ENCODE peak calls at places on chromosomes 13 and 19, in four cellular contexts. V is ACHN, B is right atrium auricular region, Y is IMR-90. P is an unnamed sample.

GRCh38 chr19:19205416-19206410 is 2.5 kb upstream of the NR2C2AP start:
- DNase-seq in B (no peak), V (no peak), Y (no peak), P (no peak)

GRCh38 chr19:49591731-49592485 is 926 bp downstream of the PRR12 start:
- DNase-seq in B (no peak), Y (peak; percentile 26), V (peak; percentile 55), P (no peak)

GRCh38 chr19:16542894-16543498 is 759 bp upstream of the CHERP start:
- DNase-seq in B (no peak), V (peak; percentile 16), Y (no peak), P (no peak)

GRCh38 chr19:45396389-45397260 is 8.2 kb downstream of the PPP1R13L start:
- DNase-seq in V (no peak), Y (no peak), B (no peak), P (no peak)

GRCh38 chr19:3586124-3586626 is 897 bp downstream of the GIPC3 start:
- DNase-seq in V (no peak), B (no peak), Y (no peak), P (no peak)

GRCh38 chr19:1364070-1364719 is 19.5 kb upstream of the NDUFS7 start:
- DNase-seq in V (no peak), Y (peak; percentile 20), B (no peak), P (no peak)

GRCh38 chr13:100269837-100270236 is 180.9 kb downstream of the PCCA start:
- DNase-seq in V (no peak), Y (peak; percentile 82), B (peak; percentile 83), P (no peak)

GRCh38 chr19:41298327-41298964 is 11.5 kb upstream of the CCDC97 start:
- DNase-seq in V (peak; percentile 24), Y (peak; percentile 82), B (peak; percentile 90), P (no peak)

GRCh38 chr13:114034481-114034891 is 60.6 kb upstream of the C13orf46 start:
- DNase-seq in Y (peak; percentile 80), B (no peak), V (no peak), P (no peak)

GRCh38 chr13:98875146-98875729 is 102.6 kb downstream of the DOCK9 start:
- DNase-seq in V (no peak), Y (no peak), B (no peak), P (peak; percentile 64)

GRCh38 chr13:36476661-36477060 is 44.4 kb downstream of the CCNA1 start:
- DNase-seq in Y (no peak), B (no peak), V (no peak), P (no peak)

GRCh38 chr13:113970810-113971470 is 2.9 kb downstream of the C13orf46 start:
- DNase-seq in B (no peak), Y (peak; percentile 23), V (peak; percentile 20), P (no peak)

GRCh38 chr13:79385694-79386093 is 20.4 kb downstream of the RBM26 start:
- DNase-seq in B (no peak), V (peak; percentile 28), Y (no peak), P (no peak)

GRCh38 chr13:98416408-98416807 is 160.5 kb downstream of the STK24 start:
- DNase-seq in B (no peak), Y (no peak), V (no peak), P (no peak)

GRCh38 chr19:39843919-39844793 is 2.0 kb downstream of the FBL start:
- DNase-seq in Y (peak; percentile 58), V (peak; percentile 53), B (no peak), P (no peak)

GRCh38 chr13:36297600-36298338 is at the start of gene CCDC169:
- DNase-seq in V (peak; percentile 79), B (peak; percentile 67), Y (peak; percentile 51), P (peak; percentile 69)

P was measured in iPS DF 19.7.